ENCODE peak calls at places on chromosomes 13 and 19, in four cellular contexts. Y, G, D and J are unnamed samples.

GRCh38 chr19:47511128-47511517 is 3.7 kb downstream of the NAPA start:
- DNase-seq in Y (no peak), G (no peak), D (no peak), J (no peak)

GRCh38 chr13:24264976-24265375 is 44.4 kb upstream of the C1QTNF9 start:
- DNase-seq in Y (no peak), G (no peak), D (no peak), J (no peak)

GRCh38 chr19:51441410-51442390 is 16.6 kb downstream of the SIGLEC8 start:
- DNase-seq in Y (no peak), G (no peak), D (no peak), J (no peak)

GRCh38 chr13:49976314-49977258 is 20.3 kb upstream of the TRIM13 start:
- DNase-seq in Y (peak; percentile 75), G (peak; percentile 70), D (peak; percentile 75), J (peak; percentile 71)

GRCh38 chr19:6273701-6274601 is 5.8 kb downstream of the MLLT1 start:
- DNase-seq in Y (no peak), G (peak; percentile 88), D (no peak), J (no peak)

GRCh38 chr13:60226507-60226906 is 62.8 kb upstream of the DIAPH3 start:
- DNase-seq in Y (peak; percentile 65), G (peak; percentile 47), D (no peak), J (peak; percentile 9)

GRCh38 chr13:39604736-39605135 is 1.7 kb upstream of the LHFPL6 start:
- DNase-seq in Y (no peak), G (no peak), D (no peak), J (no peak)

GRCh38 chr13:60150538-60150937 is 13.2 kb downstream of the DIAPH3 start:
- DNase-seq in Y (no peak), G (no peak), D (no peak), J (no peak)

GRCh38 chr13:38577048-38577447 is 109.8 kb upstream of the FREM2 start:
- DNase-seq in Y (peak; percentile 39), G (no peak), D (no peak), J (no peak)

GRCh38 chr13:36347826-36348225 is 1.6 kb upstream of the SPART start:
- DNase-seq in Y (no peak), G (no peak), D (no peak), J (no peak)

GRCh38 chr13:51643114-51643881 is 59.0 kb downstream of the WDFY2 start:
- DNase-seq in Y (peak; percentile 89), G (peak; percentile 91), D (no peak), J (no peak)

GRCh38 chr19:20254151-20254550 is 87.1 kb downstream of the ZNF486 start:
- DNase-seq in Y (no peak), G (no peak), D (no peak), J (no peak)

GRCh38 chr13:97074618-97075017 is 80.3 kb upstream of the OXGR1 start:
- DNase-seq in Y (no peak), G (no peak), D (no peak), J (no peak)

GRCh38 chr19:8323781-8324185 is 2.5 kb downstream of the RPS28 start:
- DNase-seq in Y (no peak), G (no peak), D (no peak), J (no peak)

GRCh38 chr19:23554548-23554947 is 132.5 kb downstream of the ZNF675 start:
- DNase-seq in Y (no peak), G (no peak), D (no peak), J (no peak)

GRCh38 chr13:36124236-36124822 is 6.9 kb downstream of the DCLK1 start:
- DNase-seq in Y (no peak), G (peak; percentile 4), D (no peak), J (no peak)

GRCh38 chr13:44236370-44236769 is 137.3 kb upstream of the SERP2 start:
- DNase-seq in Y (no peak), G (peak; percentile 58), D (no peak), J (no peak)

GRCh38 chr13:66581691-66582090 is 648.4 kb downstream of the PCDH9 start:
- DNase-seq in Y (no peak), G (no peak), D (no peak), J (no peak)

GRCh38 chr19:33434886-33435705 is 61.6 kb downstream of the CEBPG start:
- DNase-seq in Y (peak; percentile 7), G (peak; percentile 32), D (no peak), J (no peak)

GRCh38 chr13:31213681-31214289 is 14.0 kb downstream of the B3GLCT start:
- DNase-seq in Y (peak; percentile 47), G (peak; percentile 20), D (no peak), J (no peak)

GRCh38 chr13:94419304-94419943 is 60.1 kb downstream of the DCT start:
- DNase-seq in Y (no peak), G (peak; percentile 86), D (no peak), J (no peak)

GRCh38 chr13:105518086-105518485 is 1017.4 kb downstream of the EFNB2 start:
- DNase-seq in Y (no peak), G (peak; percentile 26), D (no peak), J (no peak)

GRCh38 chr13:75299913-75300862 is 181.8 kb downstream of the TBC1D4 start:
- DNase-seq in Y (no peak), G (peak; percentile 46), D (no peak), J (no peak)

GRCh38 chr19:32718286-32718685 is 1.3 kb upstream of the TDRD12 start:
- DNase-seq in Y (no peak), G (no peak), D (no peak), J (no peak)

GRCh38 chr13:72346716-72347115 is 380.7 kb downstream of the MZT1 start:
- DNase-seq in Y (no peak), G (no peak), D (no peak), J (no peak)

GRCh38 chr13:61664821-61665705 is 249.4 kb upstream of the PCDH20 start:
- DNase-seq in Y (peak; percentile 55), G (no peak), D (no peak), J (no peak)

GRCh38 chr13:23567792-23568480 is 2.3 kb upstream of the TNFRSF19 start:
- DNase-seq in Y (peak; percentile 83), G (no peak), D (no peak), J (peak; percentile 70)

DNA sequence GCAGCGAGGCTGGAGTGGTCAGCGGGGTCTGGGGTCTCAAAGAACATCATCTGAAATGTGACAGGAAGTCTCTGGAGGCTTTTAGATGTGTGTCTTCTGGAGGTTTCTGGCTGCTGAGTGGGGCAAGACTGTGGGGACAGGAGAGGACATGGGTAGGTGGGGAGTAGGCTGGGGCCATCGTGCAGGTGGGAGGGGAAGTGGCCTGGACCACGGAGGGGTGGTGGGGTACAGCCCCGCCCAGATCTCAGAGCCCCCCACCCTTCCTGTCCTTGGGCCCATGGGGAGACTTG is 6.2 kb downstream of the AP1M1 start:
- DNase-seq in Y (no peak), G (no peak), D (no peak), J (no peak)
- H3K4me1 ChIP-seq in Y (no peaks in the 10 kb centered on the region), G (peaks cover 10% of the 10 kb centered on the region), D (no peaks in the 10 kb centered on the region), J (no peaks in the 10 kb centered on the region)

GRCh38 chr19:39411006-39411831 is 1.2 kb upstream of the PLEKHG2 start:
- DNase-seq in Y (peak; percentile 42), G (peak; percentile 68), D (peak; percentile 52), J (no peak)

GRCh38 chr19:39408392-39409206 is 2.0 kb downstream of the ZFP36 start:
- DNase-seq in Y (no peak), G (peak; percentile 52), D (peak; percentile 49), J (no peak)

GRCh38 chr19:39409207-39409885 is 2.7 kb downstream of the ZFP36 start:
- DNase-seq in Y (peak; percentile 94), G (peak; percentile 61), D (peak; percentile 94), J (no peak)

GRCh38 chr19:39410620-39411005 is 1.9 kb upstream of the PLEKHG2 start:
- DNase-seq in Y (no peak), G (no peak), D (peak; percentile 32), J (no peak)

DNA sequence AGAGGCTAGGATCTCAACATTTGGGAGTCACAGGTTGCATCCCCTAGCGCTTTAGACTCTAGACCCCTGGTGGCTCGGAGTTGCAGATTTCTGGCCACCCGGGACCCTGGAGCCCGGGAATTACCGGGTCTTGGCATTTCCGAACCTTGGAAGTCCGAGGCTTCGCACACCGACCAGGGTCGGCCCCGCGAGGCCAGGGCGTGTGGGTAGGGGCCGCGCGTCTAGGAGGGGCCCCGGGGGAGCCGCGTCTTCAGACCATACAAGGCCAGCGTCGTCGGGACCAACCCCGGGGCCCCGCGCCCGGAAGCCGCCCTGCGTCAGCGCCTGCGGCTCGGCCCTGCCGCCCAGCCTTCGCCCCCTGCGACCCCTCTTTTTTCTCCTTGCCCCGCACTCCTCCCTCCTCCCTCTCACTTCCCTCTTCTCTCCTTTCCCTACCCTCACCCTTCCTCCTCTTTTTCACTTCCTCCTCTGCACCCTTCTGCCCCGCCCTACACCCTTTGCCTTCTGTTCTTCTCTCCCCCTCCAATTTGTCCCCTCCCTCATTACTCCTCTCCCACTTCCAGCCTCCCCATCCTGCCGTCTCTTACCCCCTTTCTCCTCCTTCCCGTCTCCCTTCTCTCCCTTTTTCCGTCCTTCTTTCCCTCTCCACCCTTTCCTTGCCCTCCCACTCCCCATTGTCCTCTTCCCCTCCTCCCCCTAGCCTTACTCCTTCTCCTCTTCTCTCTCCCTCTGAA is 2.4 kb upstream of the PLEKHG2 start:
- DNase-seq in Y (peak; percentile 73), G (no peak), D (peak; percentile 67), J (no peak)
- H2AK5ac ChIP-seq in Y (peak overlapping the region; percentile 4), G (peak overlapping the region; percentile 98), D (peak overlapping the region; percentile 1), J (peak overlapping the region; percentile 37)

GRCh38 chr13:46773556-46773955 is 23.4 kb downstream of the ESD start:
- DNase-seq in Y (peak; percentile 58), G (no peak), D (no peak), J (no peak)

GRCh38 chr13:46775385-46776065 is 21.4 kb downstream of the ESD start:
- DNase-seq in Y (peak; percentile 25), G (no peak), D (no peak), J (no peak)

GRCh38 chr13:46782066-46782465 is 14.9 kb downstream of the ESD start:
- DNase-seq in Y (no peak), G (no peak), D (no peak), J (no peak)

GRCh38 chr13:46778879-46779278 is 18.1 kb downstream of the ESD start:
- DNase-seq in Y (no peak), G (peak; percentile 68), D (no peak), J (no peak)

DNA sequence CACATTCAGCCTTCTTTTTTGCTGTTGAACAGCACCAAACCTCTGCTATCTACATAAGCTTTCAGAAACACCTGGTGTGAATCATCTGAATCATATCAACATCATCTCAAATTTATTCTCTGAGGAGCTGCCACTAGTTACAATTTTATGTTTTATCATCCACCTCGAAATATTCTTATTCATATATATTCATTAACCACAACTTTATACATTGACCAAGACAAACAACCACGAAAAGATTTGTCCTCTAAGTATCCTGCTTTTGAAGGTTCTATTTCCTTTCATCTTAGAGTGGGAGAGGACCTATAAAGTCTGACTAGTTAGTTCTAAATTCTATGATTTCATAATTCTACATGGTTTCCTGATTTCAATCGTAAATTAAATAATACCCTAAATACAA is 18.9 kb downstream of the ESD start:
- DNase-seq in Y (no peak), G (peak; percentile 56), D (no peak), J (no peak)
- H3K36me3 ChIP-seq in Y (no peaks in the 10 kb centered on the region), G (peaks cover 10% of the 10 kb centered on the region), D (no peaks in the 10 kb centered on the region), J (peaks cover 9% of the 10 kb centered on the region)

DNA sequence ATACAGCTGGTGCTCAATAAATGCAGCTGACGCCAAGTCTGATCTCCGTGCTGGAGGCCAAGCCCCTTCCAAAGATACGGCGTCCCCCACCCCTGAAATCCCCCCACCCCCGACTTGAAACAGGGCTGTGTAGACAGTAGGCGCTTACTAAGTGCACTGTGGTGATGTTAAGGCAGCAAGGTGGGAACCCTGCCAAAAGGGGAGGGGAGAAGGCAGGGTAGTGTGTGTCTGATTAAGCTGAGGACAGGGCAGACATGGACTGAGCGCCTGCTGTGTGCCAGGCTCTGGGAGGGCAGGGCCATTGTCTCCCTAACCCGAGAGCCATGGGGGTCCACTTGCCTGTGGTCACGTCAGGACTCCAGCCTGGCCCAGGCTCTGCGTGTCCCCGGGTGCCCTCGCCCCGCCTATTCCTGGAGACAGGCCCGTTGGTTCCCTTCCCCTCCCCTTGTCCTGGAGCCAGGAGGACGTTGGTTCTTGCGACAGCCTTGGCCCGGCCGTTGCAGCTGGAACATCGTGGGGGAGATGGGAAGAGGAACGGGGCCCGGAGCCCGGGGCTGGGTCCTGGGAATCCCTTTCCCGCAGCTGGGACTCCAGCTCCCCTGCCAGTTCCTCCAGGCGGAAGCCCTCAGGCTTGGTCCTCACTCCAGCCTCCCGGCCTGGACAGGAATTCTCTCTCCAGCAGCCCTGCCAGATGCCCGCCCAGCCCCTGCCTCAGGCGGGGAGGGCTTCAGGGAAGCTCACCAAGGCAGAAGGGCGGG is 1.7 kb upstream of the ELANE start:
- DNase-seq in Y (peak; percentile 45), G (peak; percentile 81), D (no peak), J (no peak)
- H3K4me1 ChIP-seq in Y (no peaks in the 10 kb centered on the region), G (peaks cover 6% of the 10 kb centered on the region), D (no peaks in the 10 kb centered on the region), J (peaks cover 9% of the 10 kb centered on the region)